ENCODE peak calls at places on chromosome 5, in six cellular contexts. X is osteoblast, C is mucosa of descending colon, Y is WERI-Rb-1, N is lower lobe of right lung, S is uterus. D is an unnamed sample.
A peak's percentile ranks its signal among the peaks of the same experiment; 100 is the strongest.

GRCh38 chr5:73415617-73416016 is 33.0 kb downstream of the FOXD1 start:
- DNase-seq in Y (no peak), C (no peak), X (no peak), S (no peak), N (no peak), D (no peak)

GRCh38 chr5:149838881-149839739 is 105.5 kb downstream of the PDE6A start:
- DNase-seq in C (no peak), Y (no peak), S (no peak), X (peak; percentile 88), N (no peak), D (no peak)

GRCh38 chr5:95842955-95843544 is 20.5 kb upstream of the GLRX start:
- DNase-seq in N (peak; percentile 90), C (no peak), S (no peak), Y (peak; percentile 47), X (peak; percentile 82), D (peak; percentile 23)

GRCh38 chr5:97363577-97363976 is 180.5 kb upstream of the RIOK2 start:
- DNase-seq in Y (no peak), C (no peak), X (no peak), S (no peak), N (no peak), D (no peak)

GRCh38 chr5:71537681-71538080 is 49.5 kb upstream of the MCCC2 start:
- DNase-seq in S (no peak), Y (no peak), X (peak; percentile 32), C (no peak), N (no peak), D (no peak)

GRCh38 chr5:76427481-76428140 is 24.5 kb downstream of the IQGAP2 start:
- DNase-seq in N (no peak), Y (peak; percentile 62), C (no peak), X (peak; percentile 51), S (no peak), D (no peak)

GRCh38 chr5:84831701-84832100 is 447.0 kb upstream of the EDIL3 start:
- DNase-seq in C (no peak), N (no peak), X (no peak), S (no peak), Y (no peak), D (no peak)

GRCh38 chr5:92605591-92605990 is 975.4 kb downstream of the NR2F1-AS1 start:
- DNase-seq in Y (no peak), X (no peak), S (no peak), N (no peak), C (no peak), D (no peak)

GRCh38 chr5:109953821-109954220 is 264.1 kb downstream of the MAN2A1 start:
- DNase-seq in Y (peak; percentile 30), N (no peak), X (peak; percentile 10), S (no peak), C (no peak), D (no peak)

GRCh38 chr5:109947667-109948066 is 257.9 kb downstream of the MAN2A1 start:
- DNase-seq in N (no peak), Y (no peak), S (no peak), X (no peak), C (no peak), D (no peak)

GRCh38 chr5:109951758-109952157 is 262.0 kb downstream of the MAN2A1 start:
- DNase-seq in S (no peak), N (no peak), C (no peak), X (no peak), Y (no peak), D (no peak)

GRCh38 chr5:109951348-109951747 is 261.6 kb downstream of the MAN2A1 start:
- DNase-seq in S (no peak), Y (no peak), X (no peak), N (no peak), C (no peak), D (no peak)

DNA sequence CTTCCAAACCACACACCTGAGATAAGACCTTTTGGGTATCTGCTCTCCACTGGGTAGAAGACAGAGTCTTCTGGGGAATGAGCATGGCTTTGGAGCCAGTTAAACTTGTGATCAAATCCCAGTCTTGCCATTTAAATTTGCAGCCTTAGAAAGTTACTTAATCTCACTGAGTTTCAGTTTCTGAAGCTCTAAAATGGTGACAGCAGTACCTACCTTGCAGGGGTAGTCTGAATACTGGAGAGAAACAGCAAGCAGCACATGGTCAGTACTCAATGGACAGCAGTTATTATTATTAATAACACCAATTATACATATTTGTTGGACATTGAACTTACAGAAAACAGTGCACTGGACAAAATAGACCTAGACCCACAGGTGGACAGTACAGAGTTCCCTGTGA is 260.9 kb downstream of the MAN2A1 start:
- DNase-seq in N (no peak), S (no peak), Y (no peak), X (no peak), C (no peak), D (no peak)
- TF ChIP-seq CTCF in N (no peak), S (no peak), Y (no peak), X (no peak), C (no peak), D (no peak)

GRCh38 chr5:130740047-130740569 is 424.9 kb downstream of the HINT1 start:
- DNase-seq in C (no peak), N (no peak), Y (no peak), S (no peak), X (no peak), D (no peak)
- H3K9me3 ChIP-seq in C (peaks cover 4% of the 10 kb centered on the region), N (peaks cover 5% of the 10 kb centered on the region), Y (no peaks in the 10 kb centered on the region), S (no peaks in the 10 kb centered on the region), X (no peaks in the 10 kb centered on the region), D (no peaks in the 10 kb centered on the region)

GRCh38 chr5:11370985-11371384 is 533.3 kb downstream of the CTNND2 start:
- DNase-seq in Y (no peak), S (no peak), C (no peak), X (no peak), N (no peak), D (no peak)

GRCh38 chr5:11377896-11378295 is 526.4 kb downstream of the CTNND2 start:
- DNase-seq in Y (no peak), X (no peak), S (no peak), C (no peak), N (no peak), D (no peak)

GRCh38 chr5:11372191-11372590 is 532.1 kb downstream of the CTNND2 start:
- DNase-seq in Y (no peak), C (no peak), X (no peak), S (no peak), N (no peak), D (no peak)
- TF ChIP-seq CTCF in Y (no peak), C (no peak), X (no peak), S (no peak), N (no peak), D (no peak)

DNA sequence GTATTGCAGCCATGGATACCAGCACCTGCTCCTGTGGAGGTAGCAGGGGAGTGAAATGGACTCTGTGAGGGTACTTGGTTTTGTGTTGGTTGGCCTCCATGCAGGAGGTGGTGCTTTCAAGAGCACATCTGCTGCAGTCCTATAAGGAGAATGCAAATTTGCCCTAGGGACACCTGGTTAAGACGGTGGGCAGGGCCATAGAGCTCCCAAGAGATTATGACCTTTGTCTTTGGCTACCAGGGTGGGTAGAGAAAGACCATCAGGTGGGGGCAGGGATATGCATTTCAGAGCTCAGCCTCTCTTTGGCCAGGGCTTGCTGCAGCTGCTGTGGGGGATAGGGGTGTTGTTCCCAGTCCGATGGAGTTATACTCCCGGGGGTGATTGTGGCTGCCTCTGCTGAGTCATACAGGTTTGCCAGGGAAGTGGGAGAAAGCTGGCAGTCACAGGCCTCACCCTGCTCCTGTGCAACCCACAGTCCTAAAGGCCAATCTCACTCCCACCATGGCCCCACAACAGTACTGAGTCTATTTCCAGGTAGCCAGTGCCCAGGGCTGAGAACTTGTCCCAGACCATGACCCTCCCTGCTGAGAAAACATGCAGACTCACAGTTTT is 14.0 kb upstream of the PDLIM4 start:
- DNase-seq in C (no peak), N (no peak), X (no peak), Y (no peak), S (peak; percentile 6), D (peak; percentile 31)
- H3K9me3 ChIP-seq in C (no peaks in the 10 kb centered on the region), N (no peaks in the 10 kb centered on the region), X (no peaks in the 10 kb centered on the region), Y (peaks cover 7% of the 10 kb centered on the region), S (no peaks in the 10 kb centered on the region), D (no peaks in the 10 kb centered on the region)

GRCh38 chr5:79535477-79536192 is 21.7 kb upstream of the HOMER1 start:
- DNase-seq in Y (no peak), S (no peak), C (no peak), X (no peak), N (no peak), D (no peak)
- TF ChIP-seq CTCF in Y (no peak), S (peak; percentile 15), C (no peak), X (peak; percentile 31), N (no peak), D (peak; percentile 24)

GRCh38 chr5:141374627-141375026 is 936 bp downstream of the PCDHGA6 start:
- DNase-seq in Y (no peak), S (no peak), N (no peak), X (no peak), C (no peak), D (no peak)
- H3K9me3 ChIP-seq in Y (peaks cover 30% of the 10 kb centered on the region), S (peaks cover 5% of the 10 kb centered on the region), N (peaks cover 74% of the 10 kb centered on the region), X (peaks cover 8% of the 10 kb centered on the region), C (peaks cover 83% of the 10 kb centered on the region), D (no peaks in the 10 kb centered on the region)

GRCh38 chr5:179362355-179362754 is 17.1 kb upstream of the ADAMTS2 start:
- DNase-seq in S (no peak), Y (no peak), C (no peak), N (no peak), X (no peak), D (no peak)
- TF ChIP-seq CTCF in S (no peak), Y (no peak), C (no peak), N (no peak), X (no peak), D (no peak)

GRCh38 chr5:141411575-141411974 is 1.2 kb upstream of the PCDHGA10 start:
- DNase-seq in X (no peak), S (no peak), N (no peak), C (no peak), Y (no peak), D (no peak)

GRCh38 chr5:141412853-141413539 is at the start of gene PCDHGA10:
- DNase-seq in S (no peak), N (no peak), X (peak; percentile 94), Y (peak; percentile 58), C (peak; percentile 59), D (no peak)

GRCh38 chr5:141413540-141414069 is 818 bp downstream of the PCDHGA10 start:
- DNase-seq in X (no peak), C (no peak), Y (no peak), S (no peak), N (no peak), D (no peak)

GRCh38 chr5:141409598-141410306 is 1.9 kb downstream of the PCDHGB6 start:
- DNase-seq in C (no peak), Y (no peak), X (no peak), S (no peak), N (no peak), D (no peak)
- H3K9me3 ChIP-seq in C (peaks cover 92% of the 10 kb centered on the region), Y (peaks cover 3% of the 10 kb centered on the region), X (peaks cover 3% of the 10 kb centered on the region), S (peaks cover 6% of the 10 kb centered on the region), N (peaks cover 72% of the 10 kb centered on the region), D (peaks cover 32% of the 10 kb centered on the region)

GRCh38 chr5:127396490-127397155 is 106.0 kb downstream of the MEGF10 start:
- DNase-seq in C (no peak), X (peak; percentile 32), N (no peak), S (no peak), Y (peak; percentile 15), D (no peak)
- TF ChIP-seq CTCF in C (no peak), X (peak; percentile 15), N (no peak), S (no peak), Y (peak; percentile 78), D (no peak)

GRCh38 chr5:178984145-178985072 is 10.7 kb downstream of the GRM6 start:
- DNase-seq in X (no peak), Y (peak; percentile 83), C (no peak), N (no peak), S (no peak), D (peak; percentile 66)
- H3K9me3 ChIP-seq in X (peaks cover 4% of the 10 kb centered on the region), Y (no peaks in the 10 kb centered on the region), C (peaks cover 87% of the 10 kb centered on the region), N (peaks cover 67% of the 10 kb centered on the region), S (no peaks in the 10 kb centered on the region), D (peaks cover 36% of the 10 kb centered on the region)

D was measured in RWPE2.